ENCODE peak calls at places on chromosomes 16 and 17, in nine cellular contexts. L is stimulated activated CD8-positive, alpha-beta memory T cell treated with anti-CD3 and anti-CD28 coated beads, Interleukin-12 subunit alpha, Interleukin-12 subunit beta, amount 100 ng/mL, for 4 hours; S is heart right ventricle; E is effector memory CD4-positive, alpha-beta T cell; Q is activated CD4-positive, alpha-beta T cell treated with anti-CD3 and anti-CD28 coated beads, Interleukin-2, amount 50 U/mL, for 48 hours; F is AG09309; B is caudate nucleus; V is T follicular helper cell; R is upper lobe of right lung. Y is an unnamed sample.

GRCh38 chr17:77427471-77427991 is 286.8 kb downstream of the SEC14L1 start:
- DNase-seq in E (no peak), L (no peak), F (no peak), V (no peak), R (no peak), B (peak), S (no peak), Q (no peak), Y (peak)

GRCh38 chr16:85453-85782 is 7.4 kb downstream of the MPG start:
- DNase-seq in B (no peak), F (no peak), L (no peak), Q (no peak), R (no peak), E (no peak), S (no peak), V (no peak), Y (no peak)

GRCh38 chr16:81467072-81467471 is 22.5 kb downstream of the CMIP start:
- DNase-seq in Q (no peak), R (no peak), V (no peak), S (no peak), E (no peak), L (no peak), B (no peak), F (no peak), Y (no peak)

GRCh38 chr16:66682271-66682670 is 14.3 kb downstream of the CMTM4 start:
- DNase-seq in F (no peak), S (no peak), Q (no peak), V (no peak), L (no peak), R (no peak), E (no peak), B (no peak), Y (peak)

GRCh38 chr16:46743232-46743719 is 4.9 kb downstream of the MYLK3 start:
- DNase-seq in F (no peak), V (no peak), B (no peak), L (no peak), E (no peak), Q (no peak), S (peak), R (peak), Y (peak)

GRCh38 chr16:70706948-70707465 is 21.2 kb upstream of the MTSS2 start:
- DNase-seq in V (no peak), L (no peak), E (no peak), F (peak), R (no peak), S (no peak), Q (no peak), B (no peak), Y (peak)

GRCh38 chr17:7414837-7415236 is 5.3 kb upstream of the SPEM1 start:
- DNase-seq in S (no peak), R (no peak), L (no peak), B (no peak), E (no peak), Q (no peak), V (no peak), F (no peak), Y (no peak)

GRCh38 chr16:85829751-85830445 is 30.4 kb downstream of the COX4I1 start:
- DNase-seq in S (peak), Q (no peak), R (peak), V (no peak), E (no peak), L (no peak), F (no peak), B (no peak), Y (no peak)

GRCh38 chr17:1635675-1636465 is 7.2 kb upstream of the SLC43A2 start:
- DNase-seq in B (no peak), E (no peak), Q (no peak), R (no peak), S (no peak), V (no peak), F (no peak), L (no peak), Y (no peak)

GRCh38 chr16:88737298-88738166 is 31.2 kb downstream of the CTU2 start:
- DNase-seq in E (peak), S (peak), L (peak), V (peak), F (no peak), R (peak), Q (peak), B (no peak), Y (peak)

GRCh38 chr16:11955713-11956123 is 9.3 kb upstream of the TNFRSF17 start:
- DNase-seq in L (no peak), V (no peak), Q (no peak), B (no peak), S (no peak), E (no peak), F (peak), R (no peak), Y (peak)

GRCh38 chr16:55444754-55445485 is 34.1 kb upstream of the MMP2 start:
- DNase-seq in V (no peak), L (no peak), Q (no peak), F (no peak), B (no peak), E (no peak), R (peak), S (peak), Y (no peak)

GRCh38 chr16:27156531-27156930 is 46.8 kb upstream of the KDM8 start:
- DNase-seq in E (no peak), Q (no peak), R (no peak), B (no peak), F (no peak), L (no peak), S (no peak), V (no peak), Y (no peak)

GRCh38 chr16:87132361-87133014 is 184.7 kb downstream of the C16orf95 start:
- DNase-seq in Q (no peak), B (no peak), V (no peak), F (peak), L (no peak), R (peak), S (no peak), E (no peak), Y (peak)

GRCh38 chr17:38735161-38735997 is 5.2 kb downstream of the CISD3 start:
- DNase-seq in S (peak), F (no peak), E (peak), R (peak), L (peak), B (no peak), Q (peak), V (peak), Y (no peak)

GRCh38 chr17:59357219-59357699 is 25.8 kb downstream of the YPEL2 start:
- DNase-seq in B (no peak), R (no peak), Q (no peak), L (no peak), S (no peak), V (no peak), E (no peak), F (no peak), Y (peak)

GRCh38 chr17:66715745-66716156 is 119.2 kb upstream of the CACNG5 start:
- DNase-seq in L (no peak), V (no peak), B (no peak), E (no peak), S (no peak), F (peak), R (no peak), Q (no peak), Y (peak)

GRCh38 chr16:73028263-73028662 is 19.7 kb downstream of the ZFHX3 start:
- DNase-seq in B (no peak), Q (no peak), F (no peak), S (no peak), R (peak), E (no peak), V (no peak), L (no peak), Y (no peak)

GRCh38 chr16:85777583-85778310 is 21.6 kb downstream of the EMC8 start:
- DNase-seq in L (no peak), B (no peak), Q (no peak), F (no peak), V (no peak), S (no peak), E (no peak), R (no peak), Y (peak)

Y was measured in astrocyte.